ENCODE peak calls at places on chromosomes 12 and 14, in seven cellular contexts. One of them, this sample, is unnamed.

GRCh38 chr12:90794212-90794611 is 160.8 kb downstream of the CCER1 start:
- DNase-seq in T-cell: no peak
- DNase-seq in activated CD4-positive, CD25-positive, alpha-beta regulatory T cell: no peak
- DNase-seq in activated CD4-positive, alpha-beta T cell treated with anti-CD3 and anti-CD28 coated beads for 4 hours: no peak
- DNase-seq in NCI-H69: peak; percentile 41
- DNase-seq in KBM-7: no peak
- DNase-seq in stimulated activated CD4-positive, alpha-beta T cell treated with anti-CD3 and anti-CD28 coated beads, Interleukin-2, amount 100 ng/mL, for 48 hours: no peak
- DNase-seq in this sample: no peak

GRCh38 chr12:48296586-48297396 is 53.9 kb downstream of the ZNF641 start:
- DNase-seq in T-cell: peak; percentile 40
- DNase-seq in activated CD4-positive, CD25-positive, alpha-beta regulatory T cell: no peak
- DNase-seq in activated CD4-positive, alpha-beta T cell treated with anti-CD3 and anti-CD28 coated beads for 4 hours: peak; percentile 33
- DNase-seq in NCI-H69: peak; percentile 43
- DNase-seq in KBM-7: no peak
- DNase-seq in stimulated activated CD4-positive, alpha-beta T cell treated with anti-CD3 and anti-CD28 coated beads, Interleukin-2, amount 100 ng/mL, for 48 hours: peak; percentile 37
- DNase-seq in this sample: peak; percentile 87

GRCh38 chr12:23585782-23586163 is 363.7 kb downstream of the SOX5 start:
- DNase-seq in T-cell: no peak
- DNase-seq in activated CD4-positive, CD25-positive, alpha-beta regulatory T cell: no peak
- DNase-seq in activated CD4-positive, alpha-beta T cell treated with anti-CD3 and anti-CD28 coated beads for 4 hours: no peak
- DNase-seq in NCI-H69: peak; percentile 49
- DNase-seq in KBM-7: no peak
- DNase-seq in stimulated activated CD4-positive, alpha-beta T cell treated with anti-CD3 and anti-CD28 coated beads, Interleukin-2, amount 100 ng/mL, for 48 hours: no peak
- DNase-seq in this sample: no peak

GRCh38 chr14:59175404-59175803 is 13.1 kb upstream of the DAAM1 start:
- DNase-seq in T-cell: no peak
- DNase-seq in activated CD4-positive, CD25-positive, alpha-beta regulatory T cell: no peak
- DNase-seq in activated CD4-positive, alpha-beta T cell treated with anti-CD3 and anti-CD28 coated beads for 4 hours: no peak
- DNase-seq in NCI-H69: no peak
- DNase-seq in KBM-7: no peak
- DNase-seq in stimulated activated CD4-positive, alpha-beta T cell treated with anti-CD3 and anti-CD28 coated beads, Interleukin-2, amount 100 ng/mL, for 48 hours: no peak
- DNase-seq in this sample: no peak

GRCh38 chr14:39212034-39212433 is 21.7 kb upstream of the MIA2 start:
- DNase-seq in T-cell: no peak
- DNase-seq in activated CD4-positive, CD25-positive, alpha-beta regulatory T cell: no peak
- DNase-seq in activated CD4-positive, alpha-beta T cell treated with anti-CD3 and anti-CD28 coated beads for 4 hours: no peak
- DNase-seq in NCI-H69: no peak
- DNase-seq in KBM-7: no peak
- DNase-seq in stimulated activated CD4-positive, alpha-beta T cell treated with anti-CD3 and anti-CD28 coated beads, Interleukin-2, amount 100 ng/mL, for 48 hours: no peak
- DNase-seq in this sample: no peak

GRCh38 chr12:80189241-80189640 is 89.9 kb downstream of the OTOGL start:
- DNase-seq in T-cell: no peak
- DNase-seq in activated CD4-positive, CD25-positive, alpha-beta regulatory T cell: no peak
- DNase-seq in activated CD4-positive, alpha-beta T cell treated with anti-CD3 and anti-CD28 coated beads for 4 hours: no peak
- DNase-seq in NCI-H69: no peak
- DNase-seq in KBM-7: no peak
- DNase-seq in stimulated activated CD4-positive, alpha-beta T cell treated with anti-CD3 and anti-CD28 coated beads, Interleukin-2, amount 100 ng/mL, for 48 hours: no peak
- DNase-seq in this sample: no peak

GRCh38 chr14:27553820-27554219 is 956.0 kb upstream of the NOVA1 start:
- DNase-seq in T-cell: no peak
- DNase-seq in activated CD4-positive, CD25-positive, alpha-beta regulatory T cell: no peak
- DNase-seq in activated CD4-positive, alpha-beta T cell treated with anti-CD3 and anti-CD28 coated beads for 4 hours: no peak
- DNase-seq in NCI-H69: peak; percentile 19
- DNase-seq in KBM-7: no peak
- DNase-seq in stimulated activated CD4-positive, alpha-beta T cell treated with anti-CD3 and anti-CD28 coated beads, Interleukin-2, amount 100 ng/mL, for 48 hours: no peak
- DNase-seq in this sample: peak; percentile 3

GRCh38 chr14:96635850-96636249 is 133.7 kb downstream of the PAPOLA start:
- DNase-seq in T-cell: no peak
- DNase-seq in activated CD4-positive, CD25-positive, alpha-beta regulatory T cell: no peak
- DNase-seq in activated CD4-positive, alpha-beta T cell treated with anti-CD3 and anti-CD28 coated beads for 4 hours: no peak
- DNase-seq in NCI-H69: no peak
- DNase-seq in KBM-7: no peak
- DNase-seq in stimulated activated CD4-positive, alpha-beta T cell treated with anti-CD3 and anti-CD28 coated beads, Interleukin-2, amount 100 ng/mL, for 48 hours: no peak
- DNase-seq in this sample: no peak

GRCh38 chr12:112170376-112170775 is 45.0 kb downstream of the TRAFD1 start:
- DNase-seq in T-cell: no peak
- DNase-seq in activated CD4-positive, CD25-positive, alpha-beta regulatory T cell: no peak
- DNase-seq in activated CD4-positive, alpha-beta T cell treated with anti-CD3 and anti-CD28 coated beads for 4 hours: peak; percentile 18
- DNase-seq in NCI-H69: peak; percentile 10
- DNase-seq in KBM-7: peak; percentile 27
- DNase-seq in stimulated activated CD4-positive, alpha-beta T cell treated with anti-CD3 and anti-CD28 coated beads, Interleukin-2, amount 100 ng/mL, for 48 hours: no peak
- DNase-seq in this sample: no peak

GRCh38 chr14:40204441-40205175 is 772.4 kb upstream of the FBXO33 start:
- DNase-seq in T-cell: no peak
- DNase-seq in activated CD4-positive, CD25-positive, alpha-beta regulatory T cell: no peak
- DNase-seq in activated CD4-positive, alpha-beta T cell treated with anti-CD3 and anti-CD28 coated beads for 4 hours: no peak
- DNase-seq in NCI-H69: no peak
- DNase-seq in KBM-7: no peak
- DNase-seq in stimulated activated CD4-positive, alpha-beta T cell treated with anti-CD3 and anti-CD28 coated beads, Interleukin-2, amount 100 ng/mL, for 48 hours: no peak
- DNase-seq in this sample: no peak

GRCh38 chr12:6570264-6570887 is 2.3 kb upstream of the NOP2 start:
- DNase-seq in T-cell: no peak
- DNase-seq in activated CD4-positive, CD25-positive, alpha-beta regulatory T cell: no peak
- DNase-seq in activated CD4-positive, alpha-beta T cell treated with anti-CD3 and anti-CD28 coated beads for 4 hours: peak; percentile 24
- DNase-seq in NCI-H69: peak; percentile 70
- DNase-seq in KBM-7: peak; percentile 70
- DNase-seq in stimulated activated CD4-positive, alpha-beta T cell treated with anti-CD3 and anti-CD28 coated beads, Interleukin-2, amount 100 ng/mL, for 48 hours: peak; percentile 43
- DNase-seq in this sample: no peak

GRCh38 chr12:19882418-19882817 is 443.1 kb downstream of the AEBP2 start:
- DNase-seq in T-cell: no peak
- DNase-seq in activated CD4-positive, CD25-positive, alpha-beta regulatory T cell: no peak
- DNase-seq in activated CD4-positive, alpha-beta T cell treated with anti-CD3 and anti-CD28 coated beads for 4 hours: no peak
- DNase-seq in NCI-H69: peak; percentile 45
- DNase-seq in KBM-7: no peak
- DNase-seq in stimulated activated CD4-positive, alpha-beta T cell treated with anti-CD3 and anti-CD28 coated beads, Interleukin-2, amount 100 ng/mL, for 48 hours: no peak
- DNase-seq in this sample: no peak

GRCh38 chr12:94157891-94158495 is 9.6 kb downstream of the PLXNC1 start:
- DNase-seq in T-cell: no peak
- DNase-seq in activated CD4-positive, CD25-positive, alpha-beta regulatory T cell: no peak
- DNase-seq in activated CD4-positive, alpha-beta T cell treated with anti-CD3 and anti-CD28 coated beads for 4 hours: no peak
- DNase-seq in NCI-H69: peak; percentile 90
- DNase-seq in KBM-7: no peak
- DNase-seq in stimulated activated CD4-positive, alpha-beta T cell treated with anti-CD3 and anti-CD28 coated beads, Interleukin-2, amount 100 ng/mL, for 48 hours: no peak
- DNase-seq in this sample: no peak

GRCh38 chr12:75933136-75933535 is 98.4 kb downstream of the PHLDA1 start:
- DNase-seq in T-cell: no peak
- DNase-seq in activated CD4-positive, CD25-positive, alpha-beta regulatory T cell: no peak
- DNase-seq in activated CD4-positive, alpha-beta T cell treated with anti-CD3 and anti-CD28 coated beads for 4 hours: no peak
- DNase-seq in NCI-H69: no peak
- DNase-seq in KBM-7: no peak
- DNase-seq in stimulated activated CD4-positive, alpha-beta T cell treated with anti-CD3 and anti-CD28 coated beads, Interleukin-2, amount 100 ng/mL, for 48 hours: no peak
- DNase-seq in this sample: peak; percentile 94

GRCh38 chr12:63841611-63842010 is 2.9 kb upstream of the SRGAP1 start:
- DNase-seq in T-cell: no peak
- DNase-seq in activated CD4-positive, CD25-positive, alpha-beta regulatory T cell: no peak
- DNase-seq in activated CD4-positive, alpha-beta T cell treated with anti-CD3 and anti-CD28 coated beads for 4 hours: no peak
- DNase-seq in NCI-H69: peak; percentile 39
- DNase-seq in KBM-7: no peak
- DNase-seq in stimulated activated CD4-positive, alpha-beta T cell treated with anti-CD3 and anti-CD28 coated beads, Interleukin-2, amount 100 ng/mL, for 48 hours: no peak
- DNase-seq in this sample: no peak

GRCh38 chr12:30806989-30807694 is 52.4 kb upstream of the CAPRIN2 start:
- DNase-seq in T-cell: no peak
- DNase-seq in activated CD4-positive, CD25-positive, alpha-beta regulatory T cell: no peak
- DNase-seq in activated CD4-positive, alpha-beta T cell treated with anti-CD3 and anti-CD28 coated beads for 4 hours: no peak
- DNase-seq in NCI-H69: peak; percentile 100
- DNase-seq in KBM-7: peak; percentile 71
- DNase-seq in stimulated activated CD4-positive, alpha-beta T cell treated with anti-CD3 and anti-CD28 coated beads, Interleukin-2, amount 100 ng/mL, for 48 hours: no peak
- DNase-seq in this sample: no peak

GRCh38 chr14:76844223-76844622 is 18.0 kb downstream of the LRRC74A start:
- DNase-seq in T-cell: peak; percentile 68
- DNase-seq in activated CD4-positive, CD25-positive, alpha-beta regulatory T cell: no peak
- DNase-seq in activated CD4-positive, alpha-beta T cell treated with anti-CD3 and anti-CD28 coated beads for 4 hours: peak; percentile 53
- DNase-seq in NCI-H69: peak; percentile 85
- DNase-seq in KBM-7: peak; percentile 85
- DNase-seq in stimulated activated CD4-positive, alpha-beta T cell treated with anti-CD3 and anti-CD28 coated beads, Interleukin-2, amount 100 ng/mL, for 48 hours: peak; percentile 45
- DNase-seq in this sample: peak; percentile 9

GRCh38 chr12:57897296-57897974 is 43.9 kb upstream of the ATP23 start:
- DNase-seq in T-cell: no peak
- DNase-seq in activated CD4-positive, CD25-positive, alpha-beta regulatory T cell: no peak
- DNase-seq in activated CD4-positive, alpha-beta T cell treated with anti-CD3 and anti-CD28 coated beads for 4 hours: no peak
- DNase-seq in NCI-H69: peak; percentile 24
- DNase-seq in KBM-7: no peak
- DNase-seq in stimulated activated CD4-positive, alpha-beta T cell treated with anti-CD3 and anti-CD28 coated beads, Interleukin-2, amount 100 ng/mL, for 48 hours: no peak
- DNase-seq in this sample: no peak

GRCh38 chr12:85681333-85681732 is 154.9 kb downstream of the RASSF9 start:
- DNase-seq in T-cell: no peak
- DNase-seq in activated CD4-positive, CD25-positive, alpha-beta regulatory T cell: no peak
- DNase-seq in activated CD4-positive, alpha-beta T cell treated with anti-CD3 and anti-CD28 coated beads for 4 hours: no peak
- DNase-seq in NCI-H69: no peak
- DNase-seq in KBM-7: peak; percentile 3
- DNase-seq in stimulated activated CD4-positive, alpha-beta T cell treated with anti-CD3 and anti-CD28 coated beads, Interleukin-2, amount 100 ng/mL, for 48 hours: no peak
- DNase-seq in this sample: peak; percentile 67

GRCh38 chr12:131065279-131065678 is 111.6 kb downstream of the ADGRD1 start:
- DNase-seq in T-cell: no peak
- DNase-seq in activated CD4-positive, CD25-positive, alpha-beta regulatory T cell: no peak
- DNase-seq in activated CD4-positive, alpha-beta T cell treated with anti-CD3 and anti-CD28 coated beads for 4 hours: no peak
- DNase-seq in NCI-H69: no peak
- DNase-seq in KBM-7: no peak
- DNase-seq in stimulated activated CD4-positive, alpha-beta T cell treated with anti-CD3 and anti-CD28 coated beads, Interleukin-2, amount 100 ng/mL, for 48 hours: no peak
- DNase-seq in this sample: no peak

GRCh38 chr14:105051182-105052109 is 13.8 kb downstream of the GPR132 start:
- DNase-seq in T-cell: no peak
- DNase-seq in activated CD4-positive, CD25-positive, alpha-beta regulatory T cell: no peak
- DNase-seq in activated CD4-positive, alpha-beta T cell treated with anti-CD3 and anti-CD28 coated beads for 4 hours: no peak
- DNase-seq in NCI-H69: no peak
- DNase-seq in KBM-7: no peak
- DNase-seq in stimulated activated CD4-positive, alpha-beta T cell treated with anti-CD3 and anti-CD28 coated beads, Interleukin-2, amount 100 ng/mL, for 48 hours: no peak
- DNase-seq in this sample: no peak

GRCh38 chr14:87067061-87067460 is 925.9 kb downstream of the GALC start:
- DNase-seq in T-cell: no peak
- DNase-seq in activated CD4-positive, CD25-positive, alpha-beta regulatory T cell: no peak
- DNase-seq in activated CD4-positive, alpha-beta T cell treated with anti-CD3 and anti-CD28 coated beads for 4 hours: no peak
- DNase-seq in NCI-H69: no peak
- DNase-seq in KBM-7: no peak
- DNase-seq in stimulated activated CD4-positive, alpha-beta T cell treated with anti-CD3 and anti-CD28 coated beads, Interleukin-2, amount 100 ng/mL, for 48 hours: no peak
- DNase-seq in this sample: no peak

GRCh38 chr14:62081956-62082355 is 319.7 kb downstream of the SNAPC1 start:
- DNase-seq in T-cell: peak; percentile 24
- DNase-seq in activated CD4-positive, CD25-positive, alpha-beta regulatory T cell: no peak
- DNase-seq in activated CD4-positive, alpha-beta T cell treated with anti-CD3 and anti-CD28 coated beads for 4 hours: no peak
- DNase-seq in NCI-H69: no peak
- DNase-seq in KBM-7: no peak
- DNase-seq in stimulated activated CD4-positive, alpha-beta T cell treated with anti-CD3 and anti-CD28 coated beads, Interleukin-2, amount 100 ng/mL, for 48 hours: no peak
- DNase-seq in this sample: no peak

GRCh38 chr12:78210894-78211302 is 380.2 kb downstream of the NAV3 start:
- DNase-seq in T-cell: no peak
- DNase-seq in activated CD4-positive, CD25-positive, alpha-beta regulatory T cell: no peak
- DNase-seq in activated CD4-positive, alpha-beta T cell treated with anti-CD3 and anti-CD28 coated beads for 4 hours: no peak
- DNase-seq in NCI-H69: peak; percentile 82
- DNase-seq in KBM-7: no peak
- DNase-seq in stimulated activated CD4-positive, alpha-beta T cell treated with anti-CD3 and anti-CD28 coated beads, Interleukin-2, amount 100 ng/mL, for 48 hours: no peak
- DNase-seq in this sample: peak; percentile 49

GRCh38 chr12:53644133-53644532 is 18.0 kb upstream of the ATF7 start:
- DNase-seq in T-cell: no peak
- DNase-seq in activated CD4-positive, CD25-positive, alpha-beta regulatory T cell: no peak
- DNase-seq in activated CD4-positive, alpha-beta T cell treated with anti-CD3 and anti-CD28 coated beads for 4 hours: no peak
- DNase-seq in NCI-H69: no peak
- DNase-seq in KBM-7: no peak
- DNase-seq in stimulated activated CD4-positive, alpha-beta T cell treated with anti-CD3 and anti-CD28 coated beads, Interleukin-2, amount 100 ng/mL, for 48 hours: no peak
- DNase-seq in this sample: peak; percentile 61

GRCh38 chr14:26594756-26595545 is 2.9 kb downstream of the NOVA1 start:
- DNase-seq in T-cell: no peak
- DNase-seq in activated CD4-positive, CD25-positive, alpha-beta regulatory T cell: no peak
- DNase-seq in activated CD4-positive, alpha-beta T cell treated with anti-CD3 and anti-CD28 coated beads for 4 hours: no peak
- DNase-seq in NCI-H69: peak; percentile 4
- DNase-seq in KBM-7: no peak
- DNase-seq in stimulated activated CD4-positive, alpha-beta T cell treated with anti-CD3 and anti-CD28 coated beads, Interleukin-2, amount 100 ng/mL, for 48 hours: no peak
- DNase-seq in this sample: no peak

GRCh38 chr14:101475468-101476257 is 85.6 kb upstream of the DIO3 start:
- DNase-seq in T-cell: no peak
- DNase-seq in activated CD4-positive, CD25-positive, alpha-beta regulatory T cell: no peak
- DNase-seq in activated CD4-positive, alpha-beta T cell treated with anti-CD3 and anti-CD28 coated beads for 4 hours: no peak
- DNase-seq in NCI-H69: no peak
- DNase-seq in KBM-7: no peak
- DNase-seq in stimulated activated CD4-positive, alpha-beta T cell treated with anti-CD3 and anti-CD28 coated beads, Interleukin-2, amount 100 ng/mL, for 48 hours: no peak
- DNase-seq in this sample: peak; percentile 5

GRCh38 chr12:79761341-79761740 is 70.6 kb upstream of the PAWR start:
- DNase-seq in T-cell: no peak
- DNase-seq in activated CD4-positive, CD25-positive, alpha-beta regulatory T cell: no peak
- DNase-seq in activated CD4-positive, alpha-beta T cell treated with anti-CD3 and anti-CD28 coated beads for 4 hours: no peak
- DNase-seq in NCI-H69: no peak
- DNase-seq in KBM-7: no peak
- DNase-seq in stimulated activated CD4-positive, alpha-beta T cell treated with anti-CD3 and anti-CD28 coated beads, Interleukin-2, amount 100 ng/mL, for 48 hours: no peak
- DNase-seq in this sample: no peak

GRCh38 chr12:401235-402126 is at the start of gene CCDC77:
- DNase-seq in T-cell: peak; percentile 93
- DNase-seq in activated CD4-positive, CD25-positive, alpha-beta regulatory T cell: no peak
- DNase-seq in activated CD4-positive, alpha-beta T cell treated with anti-CD3 and anti-CD28 coated beads for 4 hours: peak; percentile 89
- DNase-seq in NCI-H69: no peak
- DNase-seq in KBM-7: peak; percentile 97
- DNase-seq in stimulated activated CD4-positive, alpha-beta T cell treated with anti-CD3 and anti-CD28 coated beads, Interleukin-2, amount 100 ng/mL, for 48 hours: peak; percentile 93
- DNase-seq in this sample: peak; percentile 86

GRCh38 chr12:120488057-120488660 is 7.8 kb upstream of the DYNLL1 start:
- DNase-seq in T-cell: no peak
- DNase-seq in activated CD4-positive, CD25-positive, alpha-beta regulatory T cell: no peak
- DNase-seq in activated CD4-positive, alpha-beta T cell treated with anti-CD3 and anti-CD28 coated beads for 4 hours: no peak
- DNase-seq in NCI-H69: no peak
- DNase-seq in KBM-7: no peak
- DNase-seq in stimulated activated CD4-positive, alpha-beta T cell treated with anti-CD3 and anti-CD28 coated beads, Interleukin-2, amount 100 ng/mL, for 48 hours: no peak
- DNase-seq in this sample: no peak

GRCh38 chr14:25406818-25407217 is 356.9 kb upstream of the STXBP6 start:
- DNase-seq in T-cell: no peak
- DNase-seq in activated CD4-positive, CD25-positive, alpha-beta regulatory T cell: no peak
- DNase-seq in activated CD4-positive, alpha-beta T cell treated with anti-CD3 and anti-CD28 coated beads for 4 hours: no peak
- DNase-seq in NCI-H69: peak; percentile 60
- DNase-seq in KBM-7: peak; percentile 81
- DNase-seq in stimulated activated CD4-positive, alpha-beta T cell treated with anti-CD3 and anti-CD28 coated beads, Interleukin-2, amount 100 ng/mL, for 48 hours: peak; percentile 7
- DNase-seq in this sample: peak; percentile 6

GRCh38 chr14:76456891-76457586 is 81.1 kb downstream of the ESRRB start:
- DNase-seq in T-cell: no peak
- DNase-seq in activated CD4-positive, CD25-positive, alpha-beta regulatory T cell: no peak
- DNase-seq in activated CD4-positive, alpha-beta T cell treated with anti-CD3 and anti-CD28 coated beads for 4 hours: no peak
- DNase-seq in NCI-H69: no peak
- DNase-seq in KBM-7: no peak
- DNase-seq in stimulated activated CD4-positive, alpha-beta T cell treated with anti-CD3 and anti-CD28 coated beads, Interleukin-2, amount 100 ng/mL, for 48 hours: no peak
- DNase-seq in this sample: no peak

GRCh38 chr12:99130808-99131538 is 485.9 kb downstream of the APAF1 start:
- DNase-seq in T-cell: no peak
- DNase-seq in activated CD4-positive, CD25-positive, alpha-beta regulatory T cell: no peak
- DNase-seq in activated CD4-positive, alpha-beta T cell treated with anti-CD3 and anti-CD28 coated beads for 4 hours: no peak
- DNase-seq in NCI-H69: no peak
- DNase-seq in KBM-7: no peak
- DNase-seq in stimulated activated CD4-positive, alpha-beta T cell treated with anti-CD3 and anti-CD28 coated beads, Interleukin-2, amount 100 ng/mL, for 48 hours: no peak
- DNase-seq in this sample: no peak